ENCODE peak calls at places on chromosomes 13 and 19, in five cellular contexts. K, F, T, J and Z are unnamed samples.

GRCh38 chr13:51148223-51148951 is 37.3 kb upstream of the C13orf42 start:
- DNase-seq in K (no peak), F (no peak), T (no peak), J (no peak), Z (no peak)

GRCh38 chr13:98548230-98548629 is 28.7 kb downstream of the STK24 start:
- DNase-seq in K (no peak), F (no peak), T (no peak), J (peak), Z (no peak)

GRCh38 chr19:10419200-10419645 is 1.1 kb upstream of the PDE4A start:
- DNase-seq in K (no peak), F (peak), T (no peak), J (no peak), Z (no peak)

GRCh38 chr13:71590654-71591148 is 276.3 kb downstream of the DACH1 start:
- DNase-seq in K (no peak), F (no peak), T (no peak), J (no peak), Z (no peak)

GRCh38 chr19:48509467-48510194 is 2.0 kb downstream of the LMTK3 start:
- DNase-seq in K (no peak), F (no peak), T (no peak), J (no peak), Z (no peak)

GRCh38 chr13:110109910-110110309 is 197.0 kb downstream of the COL4A1 start:
- DNase-seq in K (no peak), F (peak), T (no peak), J (peak), Z (no peak)

GRCh38 chr13:36454962-36455361 is 22.7 kb downstream of the CCNA1 start:
- DNase-seq in K (no peak), F (no peak), T (no peak), J (no peak), Z (no peak)

GRCh38 chr13:20186771-20187170 is 6.0 kb downstream of the GJB2 start:
- DNase-seq in K (no peak), F (no peak), T (no peak), J (no peak), Z (no peak)

GRCh38 chr19:990119-990571 is 6.0 kb downstream of the WDR18 start:
- DNase-seq in K (peak), F (no peak), T (no peak), J (no peak), Z (peak)

GRCh38 chr13:70623260-70623659 is 515.0 kb upstream of the KLHL1 start:
- DNase-seq in K (no peak), F (peak), T (no peak), J (peak), Z (no peak)

GRCh38 chr13:24005711-24006281 is 108.5 kb upstream of the C1QTNF9B start:
- DNase-seq in K (no peak), F (no peak), T (no peak), J (no peak), Z (no peak)

GRCh38 chr13:105591308-105591707 is 944.2 kb downstream of the EFNB2 start:
- DNase-seq in K (no peak), F (no peak), T (no peak), J (no peak), Z (no peak)

GRCh38 chr19:41860419-41861097 is 503 bp downstream of the RPS19 start:
- DNase-seq in K (no peak), F (no peak), T (no peak), J (peak), Z (no peak)

GRCh38 chr13:48436661-48437242 is 23.8 kb upstream of the LPAR6 start:
- DNase-seq in K (no peak), F (no peak), T (no peak), J (no peak), Z (no peak)

GRCh38 chr19:52034051-52034728 is 6.0 kb upstream of the ZNF614 start:
- DNase-seq in K (no peak), F (no peak), T (no peak), J (peak), Z (no peak)

GRCh38 chr13:43422061-43422460 is 364.7 kb downstream of the ENOX1 start:
- DNase-seq in K (no peak), F (no peak), T (no peak), J (no peak), Z (no peak)

GRCh38 chr13:49669735-49670309 is 21.5 kb downstream of the EBPL start:
- DNase-seq in K (peak), F (peak), T (no peak), J (peak), Z (no peak)

GRCh38 chr19:41801682-41802317 is 5.4 kb downstream of the CEACAM3 start:
- DNase-seq in K (no peak), F (no peak), T (no peak), J (no peak), Z (no peak)

GRCh38 chr13:28805193-28805819 is 14.8 kb upstream of the MTUS2 start:
- DNase-seq in K (peak), F (peak), T (no peak), J (no peak), Z (no peak)

GRCh38 chr13:79799049-79799448 is 318.1 kb downstream of the NDFIP2 start:
- DNase-seq in K (no peak), F (no peak), T (no peak), J (no peak), Z (no peak)

GRCh38 chr19:8576273-8576993 is 809 bp downstream of the MYO1F start:
- DNase-seq in K (no peak), F (no peak), T (no peak), J (no peak), Z (no peak)

GRCh38 chr13:47454986-47455385 is 546.1 kb downstream of the SUCLA2 start:
- DNase-seq in K (no peak), F (no peak), T (no peak), J (peak), Z (no peak)

GRCh38 chr13:36323408-36323807 is 22.8 kb downstream of the SPART start:
- DNase-seq in K (no peak), F (no peak), T (no peak), J (no peak), Z (no peak)

GRCh38 chr13:75393839-75394238 is 88.1 kb downstream of the TBC1D4 start:
- DNase-seq in K (no peak), F (no peak), T (no peak), J (no peak), Z (no peak)

GRCh38 chr13:92694047-92694446 is 532.6 kb upstream of the GPC6 start:
- DNase-seq in K (no peak), F (no peak), T (no peak), J (no peak), Z (no peak)

DNA sequence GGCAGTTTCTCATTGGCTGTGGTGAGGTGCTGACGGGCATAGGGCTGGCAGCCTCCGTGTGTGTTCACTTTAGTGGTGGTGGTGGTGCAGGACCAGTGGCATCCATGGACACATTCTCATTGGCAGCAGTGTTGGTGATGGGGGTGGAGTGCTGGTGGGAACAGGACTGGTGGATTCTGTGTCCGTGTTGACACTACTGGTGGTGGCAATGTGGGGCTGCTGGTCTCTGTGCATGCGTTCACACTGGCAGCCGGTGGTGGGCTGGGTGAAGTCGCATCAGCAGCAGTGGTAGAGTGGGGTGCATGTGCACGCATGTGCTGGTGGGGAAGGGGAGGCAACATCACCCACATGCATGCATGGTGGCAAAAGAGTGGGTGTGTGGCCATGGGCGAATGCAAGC is 1471.4 kb upstream of the PCDH20 start:
- DNase-seq in K (no peak), F (no peak), T (no peak), J (no peak), Z (peak)
- TF ChIP-seq CTCF in K (no peak), F (no peak), T (no peak), J (no peak), Z (no peak)

DNA sequence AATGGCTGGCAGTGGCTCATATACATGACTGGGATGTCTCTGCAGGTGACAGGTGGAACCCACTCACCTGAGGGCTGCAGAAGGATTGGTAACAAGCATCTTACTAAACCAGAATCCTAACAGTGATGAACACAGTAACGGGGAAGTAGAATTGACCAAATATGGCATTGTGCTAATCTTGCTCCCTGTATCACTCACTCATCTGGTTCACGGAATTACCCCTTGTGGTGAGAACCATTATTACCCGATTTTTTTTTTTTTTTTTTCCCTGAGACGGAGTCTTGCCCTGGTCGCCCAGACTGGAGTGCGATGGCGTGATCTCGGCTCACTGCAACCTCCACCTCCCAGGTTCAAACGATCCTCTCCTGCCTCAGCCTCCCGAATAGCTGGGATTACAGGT is 69.5 kb downstream of the PTPRS start:
- DNase-seq in K (no peak), F (no peak), T (no peak), J (no peak), Z (no peak)
- TF ChIP-seq CTCF in K (no peak), F (peak), T (no peak), J (peak), Z (peak)

GRCh38 chr13:39209731-39210633 is 171.7 kb downstream of the NHLRC3 start:
- DNase-seq in K (no peak), F (no peak), T (no peak), J (no peak), Z (no peak)

GRCh38 chr13:39215971-39216370 is 177.7 kb downstream of the NHLRC3 start:
- DNase-seq in K (no peak), F (no peak), T (no peak), J (no peak), Z (no peak)

DNA sequence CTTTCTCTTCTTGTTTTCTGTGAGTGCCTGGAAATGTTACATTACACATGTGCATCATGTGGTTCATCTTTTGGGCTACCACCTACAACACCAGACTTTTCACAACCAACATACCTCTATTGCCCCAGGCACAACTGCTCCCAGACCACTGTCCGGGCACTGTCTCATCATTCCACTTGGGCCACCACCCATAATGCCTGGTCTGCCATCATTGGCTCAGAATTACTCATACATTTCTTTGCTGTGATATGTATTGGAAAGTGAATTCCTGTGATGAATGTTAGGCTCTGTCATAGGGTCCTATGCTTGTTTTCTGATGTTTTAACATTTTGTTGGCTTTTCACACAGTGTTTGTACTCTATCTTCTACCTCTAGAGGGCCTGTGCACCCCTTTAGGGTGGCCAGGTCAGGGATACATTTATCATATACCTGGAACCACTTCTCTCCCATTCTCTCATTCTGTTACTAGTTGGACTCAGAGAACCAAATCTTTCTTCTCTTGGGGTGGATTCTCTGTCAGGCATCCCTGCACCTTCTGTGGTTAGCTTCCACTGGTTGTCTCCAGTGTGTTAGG is 172.8 kb downstream of the NHLRC3 start:
- DNase-seq in K (no peak), F (no peak), T (no peak), J (no peak), Z (no peak)
- TF ChIP-seq CTCF in K (no peak), F (no peak), T (no peak), J (no peak), Z (peak)

GRCh38 chr13:58960909-58961308 is 1202.8 kb downstream of the DIAPH3 start:
- DNase-seq in K (no peak), F (peak), T (no peak), J (no peak), Z (no peak)
- TF ChIP-seq CTCF in K (peak), F (peak), T (no peak), J (no peak), Z (peak)

DNA sequence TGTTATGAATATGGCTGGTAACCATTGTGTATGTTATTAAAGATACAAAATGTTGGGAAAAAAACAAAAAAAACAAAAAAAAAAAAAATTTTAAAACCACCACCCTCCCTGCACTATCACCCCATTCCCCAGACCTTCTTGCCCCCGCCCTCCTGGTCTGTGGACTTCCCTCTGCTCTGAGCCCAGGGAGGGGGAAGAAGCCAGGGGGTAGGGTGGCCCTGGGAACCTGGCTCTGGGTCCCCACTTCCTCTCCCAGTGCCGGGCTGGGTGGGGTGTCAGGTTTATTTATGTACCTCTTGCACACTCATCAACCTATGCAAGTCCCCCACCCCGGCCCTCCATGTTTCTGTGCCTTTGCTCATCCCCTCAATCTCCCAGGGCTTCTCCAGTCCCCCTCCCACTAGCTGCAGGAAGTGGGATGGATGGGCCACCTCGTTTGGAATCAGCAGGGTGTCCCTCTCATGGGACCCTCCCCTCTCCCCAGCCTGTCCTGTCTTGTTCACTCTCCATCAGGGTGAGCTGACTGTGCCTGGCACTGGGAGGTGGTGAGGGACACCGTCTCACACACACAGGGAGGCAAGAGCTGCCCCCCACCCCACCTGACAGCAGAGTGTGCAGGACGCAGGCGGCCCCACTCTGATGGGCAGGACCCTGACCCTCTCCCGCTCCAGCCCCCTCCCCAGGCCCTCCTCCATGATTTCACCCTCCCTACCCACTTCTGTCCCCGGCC is 5.9 kb downstream of the PAF1 start:
- DNase-seq in K (no peak), F (no peak), T (no peak), J (no peak), Z (no peak)
- TF ChIP-seq CTCF in K (no peak), F (no peak), T (no peak), J (no peak), Z (no peak)

GRCh38 chr19:49533551-49534488 is 6.0 kb downstream of the RCN3 start:
- DNase-seq in K (peak), F (peak), T (peak), J (peak), Z (peak)
- TF ChIP-seq CTCF in K (no peak), F (no peak), T (no peak), J (peak), Z (peak)

GRCh38 chr19:29667941-29668340 is 2.7 kb downstream of the PLEKHF1 start:
- DNase-seq in K (peak), F (no peak), T (no peak), J (no peak), Z (no peak)
- TF ChIP-seq CTCF in K (no peak), F (no peak), T (no peak), J (no peak), Z (no peak)

DNA sequence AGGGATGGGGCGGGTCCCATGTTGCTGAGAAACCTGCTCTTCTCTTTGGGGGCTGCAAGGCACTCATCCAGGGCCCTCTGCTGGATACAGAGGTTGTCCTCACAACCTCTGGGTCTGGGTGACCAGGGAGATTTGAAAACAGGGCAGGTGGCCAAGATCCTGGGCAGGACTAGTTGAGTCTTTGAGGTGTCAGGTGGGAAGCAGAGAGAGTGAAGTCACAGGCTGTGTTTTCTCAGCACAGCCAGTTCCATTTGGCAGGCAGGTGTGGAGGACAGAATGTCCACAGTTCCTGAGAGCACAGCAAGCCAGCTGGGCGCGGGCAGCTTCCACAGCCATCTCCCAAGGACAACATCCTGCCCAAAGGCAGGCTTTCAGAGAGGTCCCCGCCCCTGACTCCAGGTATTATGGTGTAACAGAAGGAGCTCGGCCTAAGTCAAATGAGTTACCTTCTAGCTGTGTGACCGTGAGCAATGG is 118.8 kb downstream of the NUFIP1 start:
- DNase-seq in K (no peak), F (no peak), T (peak), J (no peak), Z (no peak)
- TF ChIP-seq CTCF in K (no peak), F (no peak), T (no peak), J (no peak), Z (peak)

DNA sequence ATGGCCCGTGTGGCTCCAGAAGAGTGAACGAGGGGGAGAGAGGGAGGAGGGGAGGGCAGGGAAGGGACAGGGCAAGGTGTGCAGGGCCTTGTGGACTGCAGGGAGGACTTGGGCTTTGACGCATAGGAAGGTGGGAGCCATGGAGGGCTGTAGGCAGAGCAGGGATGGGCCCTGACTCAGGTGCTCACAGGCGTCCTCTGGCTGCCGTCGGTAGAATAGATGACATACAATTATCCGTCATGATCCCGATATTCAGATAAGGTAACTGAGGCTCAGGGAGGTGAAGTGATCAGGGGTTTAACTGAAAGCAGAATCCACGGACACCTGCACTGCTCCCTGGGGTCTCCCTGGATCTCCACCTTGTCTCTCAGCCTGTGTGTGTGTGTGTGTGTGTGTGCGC is 3.4 kb downstream of the C3 start:
- DNase-seq in K (peak), F (no peak), T (no peak), J (no peak), Z (no peak)
- TF ChIP-seq CTCF in K (no peak), F (no peak), T (no peak), J (no peak), Z (peak)

DNA sequence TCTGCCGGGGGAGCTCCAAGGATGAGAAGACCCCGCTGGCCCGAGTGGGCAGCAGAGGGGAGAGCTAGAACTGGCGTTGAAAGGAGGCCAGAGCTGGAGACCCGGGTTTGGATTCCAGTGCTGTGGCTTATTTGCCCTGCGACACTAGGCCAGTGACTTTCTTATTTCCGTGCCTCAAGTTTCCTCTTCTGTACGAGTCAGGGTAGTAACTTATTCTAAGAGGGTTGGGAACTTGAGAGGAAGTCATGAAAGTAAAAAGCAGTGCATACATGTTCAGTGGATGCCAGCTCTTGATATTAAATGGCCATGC is 670 bp downstream of the FAM32A start:
- DNase-seq in K (no peak), F (no peak), T (peak), J (no peak), Z (no peak)
- TF ChIP-seq CTCF in K (peak), F (no peak), T (no peak), J (no peak), Z (peak)